ENCODE peak calls at places on chromosomes 12 and 14, in eight cellular contexts. U, D, X, S, N, L, Z and G are unnamed samples.

GRCh38 chr14:71319646-71320045 is 412.4 kb downstream of the PCNX1 start:
- DNase-seq in U (peak), D (no peak), X (peak), S (no peak), N (no peak), L (no peak), Z (peak), G (no peak)

GRCh38 chr14:72439707-72440106 is 454.2 kb downstream of the DPF3 start:
- DNase-seq in U (no peak), D (no peak), X (no peak), S (no peak), N (no peak), L (no peak), Z (no peak), G (no peak)

GRCh38 chr12:62703011-62703380 is 232.0 kb downstream of the PPM1H start:
- DNase-seq in U (no peak), D (no peak), X (no peak), S (no peak), N (no peak), L (no peak), Z (no peak), G (no peak)

GRCh38 chr12:69099201-69099837 is 140.1 kb upstream of the CPSF6 start:
- DNase-seq in U (no peak), D (no peak), X (no peak), S (no peak), N (no peak), L (no peak), Z (no peak), G (no peak)

GRCh38 chr12:58503731-58504520 is 416.4 kb downstream of the LRIG3 start:
- DNase-seq in U (no peak), D (no peak), X (no peak), S (no peak), N (no peak), L (no peak), Z (no peak), G (no peak)

GRCh38 chr12:108642899-108643654 is 9.4 kb upstream of the SELPLG start:
- DNase-seq in U (no peak), D (no peak), X (no peak), S (no peak), N (no peak), L (no peak), Z (no peak), G (no peak)

GRCh38 chr12:51913071-51914033 is 6.0 kb downstream of the ACVRL1 start:
- DNase-seq in U (no peak), D (no peak), X (no peak), S (no peak), N (no peak), L (no peak), Z (no peak), G (no peak)

GRCh38 chr12:92462049-92462448 is 240.7 kb upstream of the PLEKHG7 start:
- DNase-seq in U (peak), D (no peak), X (no peak), S (peak), N (no peak), L (no peak), Z (no peak), G (no peak)

GRCh38 chr14:74516451-74517155 is 23.0 kb downstream of the ISCA2 start:
- DNase-seq in U (no peak), D (no peak), X (no peak), S (no peak), N (no peak), L (no peak), Z (peak), G (peak)

GRCh38 chr12:91140660-91141045 is 29.4 kb upstream of the LUM start:
- DNase-seq in U (no peak), D (no peak), X (no peak), S (no peak), N (no peak), L (no peak), Z (peak), G (no peak)

GRCh38 chr14:23573384-23573783 is 5.2 kb downstream of the JPH4 start:
- DNase-seq in U (no peak), D (no peak), X (no peak), S (no peak), N (no peak), L (no peak), Z (no peak), G (no peak)

GRCh38 chr14:69776875-69777453 is 10.0 kb downstream of the SRSF5 start:
- DNase-seq in U (no peak), D (no peak), X (no peak), S (no peak), N (no peak), L (no peak), Z (no peak), G (no peak)

GRCh38 chr14:69980457-69981414 is 101.5 kb downstream of the SMOC1 start:
- DNase-seq in U (no peak), D (no peak), X (no peak), S (no peak), N (no peak), L (no peak), Z (no peak), G (no peak)